ENCODE peak calls at places on chromosomes 11 and 22, in nine cellular contexts. W is EL; C is colonic mucosa; V is effector memory CD4-positive, alpha-beta T cell; X is BE2C; T is NCI-H1694; G is tibial artery; F is right cardiac atrium; N is stimulated activated CD8-positive, alpha-beta memory T cell treated with anti-CD3 and anti-CD28 coated beads, Interleukin-15, amount 100 ng/mL, for 24 hours. H is an unnamed sample.

GRCh38 chr22:36873614-36874308 is 13.0 kb downstream of the NCF4 start:
- DNase-seq in N (no peak), G (no peak), F (peak), T (peak), W (peak), V (no peak), C (no peak), X (peak), H (peak)

GRCh38 chr11:118845369-118845768 is 38.3 kb upstream of the CXCR5 start:
- DNase-seq in X (no peak), W (peak), G (no peak), T (no peak), F (no peak), N (no peak), C (no peak), V (no peak), H (peak)

GRCh38 chr11:128790200-128790599 is 76.9 kb downstream of the KCNJ1 start:
- DNase-seq in C (no peak), G (no peak), W (no peak), T (no peak), F (peak), V (no peak), N (no peak), X (peak), H (no peak)

GRCh38 chr11:114571712-114572111 is 12.0 kb upstream of the NXPE1 start:
- DNase-seq in F (peak), W (no peak), X (peak), G (no peak), N (no peak), T (no peak), C (no peak), V (no peak), H (no peak)

GRCh38 chr11:86014221-86014620 is 54.7 kb downstream of the PICALM start:
- DNase-seq in N (no peak), V (no peak), T (no peak), X (no peak), C (no peak), G (no peak), F (no peak), W (peak), H (no peak)

GRCh38 chr11:134478176-134478575 is 66.1 kb upstream of the B3GAT1 start:
- DNase-seq in F (no peak), T (no peak), V (no peak), W (no peak), G (no peak), X (no peak), C (no peak), N (no peak), H (no peak)

GRCh38 chr22:36334838-36335603 is 52.7 kb downstream of the MYH9 start:
- DNase-seq in C (no peak), X (peak), N (no peak), W (peak), T (peak), V (no peak), G (no peak), F (peak), H (no peak)

GRCh38 chr11:95944623-95945022 is 20.7 kb upstream of the MTMR2 start:
- DNase-seq in X (no peak), C (no peak), F (no peak), G (no peak), V (no peak), W (no peak), N (no peak), T (no peak), H (no peak)

GRCh38 chr11:72234920-72235319 is 9.1 kb downstream of the PHOX2A start:
- DNase-seq in W (no peak), F (no peak), C (no peak), T (no peak), X (no peak), N (no peak), V (no peak), G (peak), H (no peak)

GRCh38 chr11:76307416-76307815 is 73.5 kb downstream of the THAP12 start:
- DNase-seq in G (no peak), V (no peak), C (no peak), F (peak), X (no peak), W (no peak), N (no peak), T (no peak), H (no peak)

GRCh38 chr11:6249822-6250555 is 9.6 kb upstream of the CCKBR start:
- DNase-seq in F (peak), C (peak), W (peak), T (no peak), V (no peak), N (no peak), G (peak), X (peak), H (peak)

GRCh38 chr11:112392860-112393259 is 132.2 kb upstream of the PLET1 start:
- DNase-seq in W (no peak), X (no peak), G (no peak), C (no peak), N (no peak), T (no peak), F (no peak), V (no peak), H (no peak)

GRCh38 chr11:65538915-65539374 is 14.1 kb downstream of the SCYL1 start:
- DNase-seq in F (peak), V (no peak), N (no peak), G (no peak), X (no peak), W (no peak), C (no peak), T (no peak), H (no peak)

GRCh38 chr22:49998718-49999062 is 13.9 kb downstream of the IL17REL start:
- DNase-seq in C (no peak), V (no peak), F (no peak), T (no peak), W (no peak), G (peak), X (no peak), N (no peak), H (no peak)

GRCh38 chr11:44125598-44125997 is 30.1 kb downstream of the EXT2 start:
- DNase-seq in C (no peak), X (no peak), G (no peak), V (no peak), T (no peak), F (no peak), N (no peak), W (no peak), H (no peak)

GRCh38 chr11:6403539-6403938 is 13.3 kb downstream of the SMPD1 start:
- DNase-seq in N (no peak), V (no peak), F (no peak), C (no peak), W (no peak), T (no peak), G (no peak), X (no peak), H (no peak)

H was measured in MCF 10A.